ENCODE peak calls at places on chromosomes 3 and 15, in five cellular contexts. C is K562; T is stimulated activated naive CD8-positive, alpha-beta T cell treated with anti-CD3 and anti-CD28 coated beads, Interleukin-15, Interleukin-2, amounts not matched to agents 100 U/mL and 50 U/mL, for 24 hours; B is Ammon's horn; J is globus pallidus. O is an unnamed sample.

GRCh38 chr3:25433868-25434267 is 5.8 kb downstream of the RARB start:
- DNase-seq in B (no peak), T (no peak), J (no peak), C (peak), O (no peak)

GRCh38 chr15:65653781-65654521 is 32.2 kb downstream of the SLC24A1 start:
- DNase-seq in J (no peak), C (no peak), T (no peak), B (no peak), O (no peak)

GRCh38 chr3:185225523-185225922 is 28.3 kb downstream of the EHHADH start:
- DNase-seq in C (no peak), T (no peak), B (no peak), J (no peak), O (no peak)

GRCh38 chr3:112303811-112304325 is 9.9 kb upstream of the SLC9C1 start:
- DNase-seq in J (peak), B (peak), T (peak), C (no peak), O (peak)

GRCh38 chr3:26558257-26558656 is 64.3 kb upstream of the LRRC3B start:
- DNase-seq in J (no peak), B (no peak), T (no peak), C (no peak), O (no peak)

GRCh38 chr3:193857996-193858395 is 265.0 kb downstream of the OPA1 start:
- DNase-seq in T (no peak), J (no peak), C (peak), B (no peak), O (no peak)

GRCh38 chr15:70936326-70936725 is 43.7 kb downstream of the LRRC49 start:
- DNase-seq in J (no peak), T (no peak), C (no peak), B (peak), O (no peak)

GRCh38 chr3:152258448-152259302 is 10.1 kb upstream of the MBNL1 start:
- DNase-seq in J (no peak), C (peak), B (peak), T (peak), O (peak)

GRCh38 chr3:16140116-16140893 is 34.2 kb upstream of the GALNT15 start:
- DNase-seq in J (no peak), T (no peak), C (no peak), B (peak), O (no peak)

GRCh38 chr15:77671274-77672056 is 38.8 kb upstream of the LINGO1 start:
- DNase-seq in C (no peak), T (no peak), J (no peak), B (no peak), O (no peak)

O was measured in activated naive CD4-positive, alpha-beta T cell treated with anti-CD3 and anti-CD28 coated beads for 36 hours.